ENCODE peak calls at places on chromosome 22, in four cellular contexts. B is tibial nerve, G is transverse colon, A is ovary. E is an unnamed sample.

GRCh38 chr22:49575703-49576081 is 252.0 kb downstream of the BRD1 start:
- DNase-seq in B (no peak), G (no peak), A (peak; percentile 8), E (peak; percentile 49)

GRCh38 chr22:19843107-19843856 is 11.4 kb downstream of the GNB1L start:
- DNase-seq in B (no peak), G (no peak), A (no peak), E (peak; percentile 46)

GRCh38 chr22:33591946-33592345 is 328.3 kb downstream of the LARGE1 start:
- DNase-seq in B (no peak), G (no peak), A (no peak), E (no peak)

GRCh38 chr22:22516992-22517391 is 3.1 kb downstream of the ZNF280A start:
- DNase-seq in B (no peak), G (no peak), A (no peak), E (no peak)

GRCh38 chr22:50576070-50576469 is 2.2 kb downstream of the CPT1B start:
- DNase-seq in B (no peak), G (no peak), A (no peak), E (no peak)

GRCh38 chr22:20159088-20159487 is 8.2 kb upstream of the CCDC188 start:
- DNase-seq in B (no peak), G (no peak), A (no peak), E (no peak)

GRCh38 chr22:50483977-50484853 is 2.4 kb upstream of the MIOX start:
- DNase-seq in B (no peak), G (peak; percentile 74), A (no peak), E (no peak)

GRCh38 chr22:46269564-46269963 is 1.8 kb downstream of the TTC38 start:
- DNase-seq in B (no peak), G (no peak), A (peak; percentile 20), E (no peak)

GRCh38 chr22:31272522-31273446 is 19.5 kb downstream of the PIK3IP1 start:
- DNase-seq in B (peak; percentile 78), G (peak; percentile 56), A (no peak), E (peak; percentile 74)

GRCh38 chr22:37485006-37485713 is 1.0 kb downstream of the MFNG start:
- DNase-seq in B (no peak), G (no peak), A (no peak), E (no peak)

GRCh38 chr22:20037419-20037818 is 16.5 kb downstream of the TANGO2 start:
- DNase-seq in B (no peak), G (no peak), A (no peak), E (no peak)

GRCh38 chr22:36870250-36870649 is 9.4 kb downstream of the NCF4 start:
- DNase-seq in B (no peak), G (no peak), A (no peak), E (no peak)

GRCh38 chr22:47190276-47190956 is 428.0 kb downstream of the TBC1D22A start:
- DNase-seq in B (no peak), G (no peak), A (peak; percentile 31), E (peak; percentile 47)

GRCh38 chr22:43018615-43019014 is 3.7 kb upstream of the PACSIN2 start:
- DNase-seq in B (no peak), G (peak; percentile 52), A (no peak), E (no peak)

GRCh38 chr22:22450343-22450839 is 58.2 kb downstream of the ZNF280B start:
- DNase-seq in B (peak; percentile 45), G (peak; percentile 56), A (no peak), E (peak; percentile 65)

GRCh38 chr22:46085831-46086576 is 64.3 kb upstream of the PPARA start:
- DNase-seq in B (no peak), G (peak; percentile 93), A (peak; percentile 82), E (peak; percentile 90)

GRCh38 chr22:19629720-19630419 is 84.4 kb upstream of the SEPTIN5 start:
- DNase-seq in B (peak; percentile 81), G (peak; percentile 79), A (peak; percentile 77), E (peak; percentile 83)

GRCh38 chr22:21780259-21780658 is 44.7 kb upstream of the YPEL1 start:
- DNase-seq in B (no peak), G (no peak), A (no peak), E (no peak)

GRCh38 chr22:21642584-21643448 is 714 bp downstream of the SDF2L1 start:
- DNase-seq in B (no peak), G (peak; percentile 71), A (no peak), E (no peak)

GRCh38 chr22:19941365-19942070 is at the start of the genes COMT and TXNRD2:
- DNase-seq in B (peak; percentile 41), G (peak; percentile 78), A (peak; percentile 86), E (peak; percentile 82)

GRCh38 chr22:23213581-23214341 is 33.5 kb downstream of the BCR start:
- DNase-seq in B (no peak), G (no peak), A (no peak), E (no peak)

GRCh38 chr22:45163074-45163416 is 680 bp upstream of the NUP50 start:
- DNase-seq in B (no peak), G (peak; percentile 26), A (no peak), E (peak; percentile 71)

GRCh38 chr22:37214431-37215025 is 2.3 kb upstream of the SSTR3 start:
- DNase-seq in B (no peak), G (no peak), A (peak; percentile 22), E (peak; percentile 49)

GRCh38 chr22:29203456-29203855 is 2.2 kb upstream of the EMID1 start:
- DNase-seq in B (no peak), G (no peak), A (no peak), E (no peak)

GRCh38 chr22:28012811-28013460 is 93.9 kb upstream of the PITPNB start:
- DNase-seq in B (no peak), G (no peak), A (peak; percentile 8), E (no peak)

DNA sequence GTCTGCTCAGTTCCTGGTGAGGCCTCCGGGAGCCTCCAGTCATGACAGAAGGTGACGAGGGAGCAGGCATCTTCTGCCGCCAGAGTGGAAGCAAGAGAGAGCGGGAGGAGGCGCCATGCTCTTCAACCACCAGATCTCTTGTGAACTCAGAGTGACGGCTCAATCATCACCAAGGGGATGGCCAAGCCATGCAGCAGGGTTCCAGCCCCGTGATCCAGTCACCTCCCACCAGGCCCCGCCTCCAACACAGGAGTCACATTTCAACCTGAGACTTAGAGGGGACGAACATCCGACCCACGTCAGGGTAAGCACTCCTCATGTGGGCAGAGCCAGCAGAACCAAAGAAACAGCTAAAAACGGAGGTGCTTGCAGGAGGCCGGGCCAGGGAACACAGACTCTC is 1470.5 kb downstream of the BRD1 start:
- DNase-seq in B (no peak), G (no peak), A (no peak), E (peak; percentile 37)
- TF ChIP-seq POLR2A in B (no peak), G (no peak), A (no peak), E (no peak)

GRCh38 chr22:39068033-39068785 is 8.9 kb upstream of the APOBEC3G start:
- DNase-seq in B (no peak), G (no peak), A (no peak), E (no peak)
- TF ChIP-seq EP300 in B (no peak), G (no peak), A (no peak), E (no peak)

GRCh38 chr22:41301085-41302015 is at the start of gene ZC3H7B:
- DNase-seq in B (peak; percentile 58), G (peak; percentile 87), A (peak; percentile 86), E (peak; percentile 92)
- TF ChIP-seq POLR2A in B (no peak), G (peak; percentile 62), A (no peak), E (peak; percentile 38)

DNA sequence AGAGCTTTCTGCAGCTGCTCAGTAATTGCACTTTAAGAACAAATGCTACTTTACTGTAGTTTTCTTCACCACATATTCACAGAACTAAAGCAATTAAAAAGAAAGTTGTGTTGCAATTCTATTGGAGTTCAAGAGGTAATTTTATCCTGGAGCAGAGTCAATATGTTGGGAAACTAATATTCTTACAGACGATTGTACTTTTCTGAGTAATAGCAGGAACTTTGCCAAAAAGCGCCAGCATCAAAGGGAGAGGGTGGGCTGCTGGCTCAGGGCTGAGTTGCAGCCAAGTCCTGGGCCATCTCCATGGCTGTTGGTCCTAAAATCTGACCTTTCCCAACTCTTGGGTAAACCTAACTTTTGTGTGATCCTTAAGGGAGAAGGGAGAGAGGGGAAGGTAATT is 73.6 kb upstream of the MYO18B start:
- DNase-seq in B (peak; percentile 36), G (no peak), A (peak; percentile 66), E (no peak)
- TF ChIP-seq EP300 in B (no peak), G (no peak), A (no peak), E (no peak)

GRCh38 chr22:39350803-39351688 is 1.3 kb downstream of the SYNGR1 start:
- DNase-seq in B (no peak), G (no peak), A (no peak), E (no peak)

GRCh38 chr22:39349967-39350802 is at the start of gene SYNGR1:
- DNase-seq in B (no peak), G (no peak), A (peak; percentile 71), E (no peak)

GRCh38 chr22:39351689-39352214 is 2.0 kb downstream of the SYNGR1 start:
- DNase-seq in B (no peak), G (no peak), A (no peak), E (no peak)

GRCh38 chr22:39349506-39349966 is 255 bp upstream of the SYNGR1 start:
- DNase-seq in B (no peak), G (peak; percentile 27), A (peak; percentile 78), E (no peak)

DNA sequence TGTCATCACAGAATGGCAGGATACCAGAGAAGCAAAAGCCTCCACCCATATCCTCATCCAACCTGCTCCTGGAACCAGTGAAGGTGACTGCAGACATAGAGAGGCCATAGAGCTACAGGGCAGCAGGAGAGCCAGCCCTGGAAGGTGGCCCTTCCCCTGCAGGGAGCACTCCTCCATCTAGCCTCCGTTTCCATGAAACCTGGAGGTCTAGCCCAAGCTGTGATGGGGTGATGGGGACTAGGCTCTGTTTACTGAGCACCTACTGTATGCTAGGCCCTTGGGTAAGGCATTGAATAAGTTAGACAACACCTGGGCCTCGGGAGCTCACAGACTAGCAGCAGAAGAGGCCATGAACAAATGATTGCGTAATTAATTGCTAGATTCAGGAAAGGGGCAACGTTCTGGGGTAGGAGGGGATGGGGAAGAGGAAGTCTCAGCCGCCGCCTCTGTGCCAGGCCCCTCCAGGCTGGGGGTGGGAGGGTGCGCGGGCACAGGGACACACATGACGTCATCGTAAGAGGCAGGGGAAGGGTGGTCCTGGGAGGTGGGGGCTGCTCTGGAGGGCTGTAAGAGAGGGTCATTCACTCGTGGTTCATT is 784 bp upstream of the SYNGR1 start:
- DNase-seq in B (no peak), G (peak; percentile 21), A (peak; percentile 66), E (no peak)
- TF ChIP-seq POLR2A in B (no peak), G (no peak), A (no peak), E (no peak)

DNA sequence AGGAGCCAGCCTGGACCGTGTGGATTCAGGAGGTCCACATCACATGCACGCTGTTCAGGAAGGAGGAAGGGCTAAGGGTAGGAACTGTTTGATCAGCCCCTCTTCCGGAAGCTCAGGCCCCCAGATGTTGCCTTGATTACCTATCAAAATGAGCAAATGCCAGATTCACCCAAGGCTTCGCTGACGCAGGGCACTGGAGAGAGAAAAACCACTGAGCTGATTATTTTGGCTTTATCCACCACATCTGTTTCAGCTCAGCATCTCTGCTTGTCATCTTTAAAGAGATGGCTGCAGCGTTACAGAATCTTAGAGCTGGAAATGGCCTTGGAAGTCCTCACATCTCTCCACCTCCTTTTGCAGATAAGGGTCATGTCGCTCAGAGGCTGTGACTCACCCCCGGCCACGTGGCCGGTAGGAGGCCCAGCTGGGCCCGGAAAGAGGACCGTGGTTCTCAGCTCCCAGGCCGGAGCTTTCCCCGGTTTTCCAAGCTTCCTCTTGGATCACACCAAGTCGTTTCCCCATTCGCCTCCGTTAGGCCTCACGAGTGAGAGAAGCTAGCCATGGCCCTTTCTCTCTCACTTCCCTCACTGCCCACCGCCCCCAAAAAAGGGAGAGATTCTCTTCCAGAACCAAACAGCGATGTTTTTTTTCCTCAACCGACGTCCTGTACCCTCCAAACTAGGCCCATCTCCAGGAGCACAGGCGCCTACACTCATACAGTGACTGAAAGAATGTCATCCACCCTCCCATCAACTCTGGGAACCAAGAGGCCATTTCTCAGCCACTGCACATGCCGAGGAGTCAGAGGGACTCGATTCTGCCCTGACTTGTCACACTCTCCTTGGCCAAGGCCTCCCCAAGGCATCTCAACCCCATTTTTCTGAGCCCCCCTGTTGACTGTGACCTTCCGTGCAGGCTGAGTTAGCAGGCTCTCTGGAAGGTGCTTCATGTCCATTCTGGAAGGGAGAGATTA is 37.6 kb downstream of the LIF start:
- DNase-seq in B (peak; percentile 54), G (peak; percentile 38), A (peak; percentile 81), E (peak; percentile 89)
- TF ChIP-seq EP300 in B (no peak), G (no peak), A (no peak), E (no peak)

E was measured in sigmoid colon.